ENCODE peak calls at places on chromosomes 16 and 17, in four cellular contexts. K is aorta, S is BE2C, G is neuronal stem cell. T is an unnamed sample.
A peak's percentile ranks its signal among the peaks of the same experiment; 100 is the strongest.

GRCh38 chr17:77164483-77165030 is 23.8 kb downstream of the SEC14L1 start:
- DNase-seq in S (no peak), K (no peak), G (no peak), T (no peak)

GRCh38 chr16:65061935-65062334 is 59.9 kb downstream of the CDH11 start:
- DNase-seq in S (no peak), G (no peak), K (no peak), T (no peak)

GRCh38 chr16:69243479-69243878 is 56.5 kb downstream of the SNTB2 start:
- DNase-seq in G (no peak), S (no peak), K (no peak), T (no peak)

GRCh38 chr16:49342336-49343265 is 31.0 kb upstream of the C16orf78 start:
- DNase-seq in S (no peak), G (no peak), K (no peak), T (no peak)

GRCh38 chr17:2610195-2610594 is 16.7 kb downstream of the PAFAH1B1 start:
- DNase-seq in S (no peak), G (no peak), K (no peak), T (no peak)

GRCh38 chr17:81277938-81278693 is 17.0 kb downstream of the SLC38A10 start:
- DNase-seq in K (no peak), G (no peak), S (no peak), T (no peak)

GRCh38 chr17:7048968-7049367 is 5.1 kb upstream of the SLC16A11 start:
- DNase-seq in K (no peak), S (no peak), G (no peak), T (no peak)

GRCh38 chr17:78789663-78790181 is 7.6 kb upstream of the CYTH1 start:
- DNase-seq in G (no peak), S (no peak), K (peak; percentile 91), T (no peak)

GRCh38 chr16:77499373-77500285 is 64.8 kb upstream of the ADAMTS18 start:
- DNase-seq in K (peak; percentile 52), G (no peak), S (no peak), T (no peak)

GRCh38 chr17:77476920-77477805 is 336.4 kb downstream of the SEC14L1 start:
- DNase-seq in S (peak; percentile 93), G (no peak), K (peak; percentile 89), T (no peak)

T was measured in frontal cortex.